ENCODE peak calls at places on chromosomes 16 and 17, in five cellular contexts. X is HCT116, U is IMR-90, P is heart left ventricle, A is dorsolateral prefrontal cortex. D is an unnamed sample.

GRCh38 chr16:28320023-28320561 is 27.8 kb downstream of the SBK1 start:
- DNase-seq in X (no peak), U (no peak), P (no peak), A (no peak), D (no peak)

GRCh38 chr16:56861092-56861610 is 3.9 kb upstream of the SLC12A3 start:
- DNase-seq in X (no peak), U (no peak), P (no peak), A (no peak), D (no peak)

GRCh38 chr17:7444682-7445010 is 215 bp upstream of the CHRNB1 start:
- DNase-seq in X (no peak), U (no peak), P (no peak), A (no peak), D (peak; percentile 26)

GRCh38 chr17:12744298-12744697 is 45.0 kb upstream of the ARHGAP44 start:
- DNase-seq in X (no peak), U (peak; percentile 69), P (peak; percentile 66), A (no peak), D (peak; percentile 89)

GRCh38 chr16:48608452-48608851 is 1.5 kb downstream of the N4BP1 start:
- DNase-seq in X (no peak), U (no peak), P (no peak), A (no peak), D (peak; percentile 80)

GRCh38 chr16:50553731-50554360 is 5.7 kb downstream of the NKD1 start:
- DNase-seq in X (no peak), U (no peak), P (no peak), A (no peak), D (no peak)

GRCh38 chr16:69535123-69536050 is 30.4 kb upstream of the NFAT5 start:
- DNase-seq in X (no peak), U (peak; percentile 65), P (no peak), A (no peak), D (peak; percentile 65)

GRCh38 chr17:66904760-66905637 is 59.5 kb upstream of the CACNG4 start:
- DNase-seq in X (no peak), U (peak; percentile 72), P (peak; percentile 35), A (no peak), D (peak; percentile 88)

GRCh38 chr17:9522074-9522473 is 53.5 kb downstream of the STX8 start:
- DNase-seq in X (no peak), U (peak; percentile 62), P (no peak), A (no peak), D (peak; percentile 33)

GRCh38 chr16:78072275-78072674 is 27.2 kb upstream of the WWOX start:
- DNase-seq in X (no peak), U (no peak), P (no peak), A (no peak), D (peak; percentile 32)

GRCh38 chr17:60039509-60040442 is 38.9 kb downstream of the HEATR6 start:
- DNase-seq in X (no peak), U (no peak), P (no peak), A (no peak), D (no peak)

GRCh38 chr17:19978206-19978802 is 676 bp upstream of the AKAP10 start:
- DNase-seq in X (no peak), U (no peak), P (no peak), A (no peak), D (peak; percentile 6)

GRCh38 chr16:87360862-87361610 is 22.5 kb downstream of the FBXO31 start:
- DNase-seq in X (no peak), U (no peak), P (no peak), A (no peak), D (no peak)

GRCh38 chr16:6701096-6701495 is 631.5 kb upstream of the RBFOX1 start:
- DNase-seq in X (no peak), U (no peak), P (no peak), A (no peak), D (no peak)

GRCh38 chr17:56350592-56350991 is 197.3 kb downstream of the ANKFN1 start:
- DNase-seq in X (no peak), U (no peak), P (no peak), A (no peak), D (no peak)

GRCh38 chr17:2853111-2853721 is 57.0 kb downstream of the RAP1GAP2 start:
- DNase-seq in X (no peak), U (peak; percentile 49), P (peak; percentile 73), A (no peak), D (peak; percentile 34)

GRCh38 chr17:2309338-2310143 is 5.8 kb downstream of the SRR start:
- DNase-seq in X (no peak), U (peak; percentile 66), P (no peak), A (no peak), D (no peak)

GRCh38 chr17:63399316-63399715 is 46.8 kb downstream of the CYB561 start:
- DNase-seq in X (no peak), U (peak; percentile 70), P (no peak), A (no peak), D (no peak)

GRCh38 chr16:6218855-6219254 is 1113.8 kb upstream of the RBFOX1 start:
- DNase-seq in X (no peak), U (no peak), P (no peak), A (no peak), D (no peak)

GRCh38 chr17:3698139-3698538 is 2.2 kb upstream of the P2RX5 start:
- DNase-seq in X (no peak), U (no peak), P (no peak), A (no peak), D (no peak)

GRCh38 chr17:38416840-38417209 is 11.4 kb upstream of the ARHGAP23 start:
- DNase-seq in X (no peak), U (no peak), P (no peak), A (no peak), D (no peak)

GRCh38 chr17:16474012-16474725 is 17.8 kb downstream of the LRRC75A start:
- DNase-seq in X (no peak), U (peak; percentile 31), P (no peak), A (no peak), D (no peak)

GRCh38 chr16:53991181-53992056 is 287.5 kb downstream of the FTO start:
- DNase-seq in X (no peak), U (peak; percentile 75), P (no peak), A (no peak), D (no peak)

GRCh38 chr16:31129568-31130335 is 5.8 kb downstream of the PRSS8 start:
- DNase-seq in X (no peak), U (no peak), P (peak; percentile 67), A (no peak), D (no peak)

GRCh38 chr17:35981908-35982330 is 622 bp upstream of the CCL16 start:
- DNase-seq in X (no peak), U (no peak), P (no peak), A (no peak), D (no peak)

DNA sequence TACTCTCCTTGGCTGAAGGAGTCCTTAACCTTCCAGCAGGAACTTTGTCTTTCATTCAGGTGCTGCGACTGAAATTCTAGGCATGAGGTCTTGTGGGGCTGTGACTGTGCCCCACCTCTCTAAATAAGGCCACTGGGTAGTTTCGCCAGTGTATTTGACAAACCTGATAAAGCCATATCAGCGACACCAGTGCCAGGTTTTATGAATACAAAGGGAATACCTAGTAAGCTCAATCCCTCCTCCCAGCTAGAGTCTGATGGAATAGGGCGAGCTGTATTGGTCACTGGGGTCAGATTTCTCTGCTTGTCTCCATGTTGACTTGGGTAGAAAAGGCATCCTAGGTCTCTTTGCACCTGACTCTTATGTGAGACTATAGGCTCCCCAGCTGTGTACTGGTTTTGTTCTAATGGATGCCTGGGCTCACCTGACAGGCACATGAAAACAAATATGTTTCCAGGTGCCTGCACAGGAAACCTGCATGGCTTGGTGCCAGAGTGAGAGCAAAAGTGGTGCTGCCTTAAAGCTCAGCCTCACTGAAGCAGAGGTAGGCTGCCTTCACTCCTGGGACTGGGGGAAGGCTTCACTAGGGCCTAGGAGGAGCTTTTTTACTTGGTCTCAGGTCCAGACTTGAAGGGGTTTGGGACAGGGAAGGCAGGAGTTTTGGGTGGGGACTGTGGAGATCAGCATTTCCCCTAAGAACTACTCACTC is 8.3 kb downstream of the SLC7A6 start:
- DNase-seq in X (no peak), U (no peak), P (no peak), A (no peak), D (peak; percentile 36)
- TF ChIP-seq CTCF in X (no peak), U (no peak), P (no peak), A (no peak), D (no peak)

GRCh38 chr16:776824-777223 is 11.4 kb downstream of the RPUSD1 start:
- DNase-seq in X (no peak), U (no peak), P (no peak), A (no peak), D (no peak)

GRCh38 chr16:772959-773358 is 12.4 kb downstream of the MSLN start:
- DNase-seq in X (no peak), U (no peak), P (no peak), A (no peak), D (no peak)

GRCh38 chr16:775236-775796 is 12.9 kb downstream of the RPUSD1 start:
- DNase-seq in X (no peak), U (no peak), P (no peak), A (no peak), D (no peak)

GRCh38 chr16:777826-778225 is 10.4 kb downstream of the RPUSD1 start:
- DNase-seq in X (no peak), U (peak; percentile 19), P (no peak), A (no peak), D (no peak)

GRCh38 chr16:774086-775001 is 13.8 kb downstream of the MSLN start:
- DNase-seq in X (no peak), U (no peak), P (no peak), A (no peak), D (no peak)
- H3K27me3 ChIP-seq in X (no peaks in the 10 kb centered on the region), U (peaks cover 3% of the 10 kb centered on the region), P (peaks cover 5% of the 10 kb centered on the region), A (no peaks in the 10 kb centered on the region), D (no peaks in the 10 kb centered on the region)

GRCh38 chr16:16166952-16167351 is 56.3 kb downstream of the ABCC6 start:
- DNase-seq in X (no peak), U (no peak), P (no peak), A (no peak), D (no peak)

GRCh38 chr16:16171332-16171919 is 51.9 kb downstream of the ABCC6 start:
- DNase-seq in X (no peak), U (no peak), P (no peak), A (no peak), D (no peak)

GRCh38 chr16:16169615-16170014 is 53.7 kb downstream of the ABCC6 start:
- DNase-seq in X (no peak), U (no peak), P (no peak), A (no peak), D (no peak)

GRCh38 chr16:16166085-16166484 is 57.2 kb downstream of the ABCC6 start:
- DNase-seq in X (no peak), U (no peak), P (no peak), A (no peak), D (no peak)

GRCh38 chr16:16167927-16168326 is 55.4 kb downstream of the ABCC6 start:
- DNase-seq in X (no peak), U (no peak), P (no peak), A (no peak), D (no peak)
- TF ChIP-seq CTCF in X (no peak), U (no peak), P (no peak), A (no peak), D (no peak)

DNA sequence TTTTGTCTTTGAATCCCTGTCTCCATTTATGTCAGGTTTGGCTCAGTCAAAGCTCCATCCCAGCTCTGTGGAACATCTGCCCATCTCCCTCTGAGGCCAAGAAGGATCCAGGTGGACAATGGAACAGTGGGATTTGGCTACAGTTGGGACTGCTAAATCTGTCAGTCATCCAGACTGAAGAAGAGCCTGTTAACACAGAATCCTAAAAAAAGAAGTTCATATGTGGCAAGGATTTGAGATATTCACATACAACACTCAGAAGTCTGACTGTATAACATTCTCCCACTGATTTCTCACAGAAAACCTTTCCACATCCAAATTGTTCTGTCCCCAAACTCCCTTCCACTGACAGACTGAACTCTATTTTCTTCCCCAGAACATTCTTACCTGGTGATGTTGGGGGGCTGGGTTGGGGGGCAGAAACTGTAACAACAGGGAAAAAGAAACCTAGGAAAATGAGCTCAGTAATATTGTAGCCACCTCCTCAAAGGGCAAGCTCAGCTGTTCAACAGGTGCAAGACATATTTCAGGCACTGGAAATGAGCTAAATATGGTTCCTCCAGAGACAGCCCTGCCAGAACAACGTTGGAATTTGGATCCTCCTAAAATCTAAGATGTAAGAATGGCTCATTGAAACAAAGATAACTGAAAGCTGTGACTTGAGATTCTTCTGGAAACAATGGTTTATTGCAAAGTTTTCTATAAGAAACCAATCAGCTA is 301.5 kb upstream of the CDH5 start:
- DNase-seq in X (no peak), U (no peak), P (no peak), A (no peak), D (no peak)
- H3K27me3 ChIP-seq in X (peaks cover 69% of the 10 kb centered on the region), U (peaks cover 5% of the 10 kb centered on the region), P (no peaks in the 10 kb centered on the region), A (peaks cover 7% of the 10 kb centered on the region), D (no peaks in the 10 kb centered on the region)